ENCODE peak calls at places on chromosomes 4 and X, in ten cellular contexts. H is posterior cingulate gyrus; S is GDM1; W is AML-193; R is NCI-H1417; D is CD8-positive, alpha-beta T cell; B is esophagus squamous epithelium; E is neuronal stem cell; F is HTR-8/SVneo; V is colonic mucosa. O is an unnamed sample.

GRCh38 chr4:147289181-147289580 is 191.7 kb upstream of the EDNRA start:
- DNase-seq in H (no peak), S (no peak), W (no peak), R (no peak), D (no peak), B (no peak), E (no peak), F (no peak), V (no peak), O (no peak)

GRCh38 chr4:147599764-147600163 is 17.4 kb upstream of the TMEM184C start:
- DNase-seq in H (no peak), S (no peak), W (no peak), R (no peak), D (no peak), B (no peak), E (no peak), F (peak), V (no peak), O (no peak)

GRCh38 chr4:159606835-159607234 is 504.0 kb downstream of the RAPGEF2 start:
- DNase-seq in H (no peak), S (no peak), W (no peak), R (no peak), D (no peak), B (no peak), E (no peak), F (no peak), V (no peak), O (no peak)

GRCh38 chrX:115178473-115178872 is 10.7 kb upstream of the RBMXL3 start:
- DNase-seq in H (no peak), S (no peak), W (no peak), R (no peak), D (no peak), B (no peak), E (no peak), F (no peak), V (no peak), O (no peak)

GRCh38 chr4:184282251-184282713 is 64.6 kb upstream of the ENPP6 start:
- DNase-seq in H (no peak), S (no peak), W (no peak), R (peak), D (peak), B (no peak), E (no peak), F (no peak), V (peak), O (no peak)

GRCh38 chrX:24732705-24733104 is 39.0 kb downstream of the POLA1 start:
- DNase-seq in H (no peak), S (no peak), W (no peak), R (no peak), D (no peak), B (no peak), E (no peak), F (no peak), V (no peak), O (no peak)

GRCh38 chrX:132037479-132037993 is 14.4 kb downstream of the STK26 start:
- DNase-seq in H (no peak), S (no peak), W (no peak), R (no peak), D (no peak), B (no peak), E (no peak), F (no peak), V (no peak), O (no peak)

GRCh38 chr4:119238068-119238722 is 25.7 kb downstream of the USP53 start:
- DNase-seq in H (no peak), S (no peak), W (no peak), R (no peak), D (no peak), B (no peak), E (no peak), F (no peak), V (no peak), O (no peak)

GRCh38 chrX:9942086-9942485 is 25.1 kb upstream of the CLDN34 start:
- DNase-seq in H (no peak), S (peak), W (no peak), R (no peak), D (no peak), B (no peak), E (no peak), F (no peak), V (no peak), O (no peak)

GRCh38 chr4:74623041-74623440 is 171.3 kb downstream of the BTC start:
- DNase-seq in H (no peak), S (peak), W (peak), R (peak), D (no peak), B (no peak), E (peak), F (no peak), V (peak), O (peak)

GRCh38 chrX:6004529-6004928 is 224.1 kb downstream of the NLGN4X start:
- DNase-seq in H (no peak), S (no peak), W (no peak), R (no peak), D (no peak), B (no peak), E (no peak), F (no peak), V (no peak), O (no peak)